ENCODE peak calls at places on chromosomes 12 and 14, in five cellular contexts. One of them, this sample, is unnamed. For H3K4me1, the result is how much of the 10 kb centered on the place peaks cover.

GRCh38 chr14:55109846-55110245 is 19.2 kb upstream of the LGALS3 start:
- DNase-seq in HCT116: no peak
- DNase-seq in endothelial cell of umbilical vein: no peak
- DNase-seq in A549: no peak
- DNase-seq in adrenal gland: no peak
- DNase-seq in this sample: no peak

GRCh38 chr12:80321653-80322052 is 122.4 kb upstream of the PTPRQ start:
- DNase-seq in endothelial cell of umbilical vein: no peak
- DNase-seq in HCT116: no peak
- DNase-seq in A549: peak
- DNase-seq in adrenal gland: no peak
- DNase-seq in this sample: no peak

GRCh38 chr12:120725659-120726509 is at the start of gene ACADS:
- DNase-seq in adrenal gland: peak
- DNase-seq in HCT116: peak
- DNase-seq in A549: peak
- DNase-seq in endothelial cell of umbilical vein: peak
- DNase-seq in this sample: peak

GRCh38 chr14:55441286-55441685 is 870 bp upstream of the TBPL2 start:
- DNase-seq in HCT116: no peak
- DNase-seq in endothelial cell of umbilical vein: no peak
- DNase-seq in A549: no peak
- DNase-seq in adrenal gland: no peak
- DNase-seq in this sample: no peak

GRCh38 chr12:46107591-46107990 is 117.2 kb upstream of the SCAF11 start:
- DNase-seq in HCT116: no peak
- DNase-seq in endothelial cell of umbilical vein: no peak
- DNase-seq in adrenal gland: no peak
- DNase-seq in A549: no peak
- DNase-seq in this sample: no peak

GRCh38 chr12:33752854-33753253 is 269.4 kb upstream of the ALG10 start:
- DNase-seq in adrenal gland: no peak
- DNase-seq in endothelial cell of umbilical vein: no peak
- DNase-seq in A549: no peak
- DNase-seq in HCT116: no peak
- DNase-seq in this sample: no peak

GRCh38 chr12:130119241-130119861 is 42.9 kb upstream of the FZD10 start:
- DNase-seq in endothelial cell of umbilical vein: no peak
- DNase-seq in A549: no peak
- DNase-seq in HCT116: no peak
- DNase-seq in adrenal gland: no peak
- DNase-seq in this sample: no peak

GRCh38 chr12:76006028-76006916 is 25.3 kb downstream of the PHLDA1 start:
- DNase-seq in A549: no peak
- DNase-seq in endothelial cell of umbilical vein: no peak
- DNase-seq in HCT116: no peak
- DNase-seq in adrenal gland: no peak
- DNase-seq in this sample: no peak

GRCh38 chr12:51323317-51323960 is 535 bp downstream of the BIN2 start:
- DNase-seq in adrenal gland: no peak
- DNase-seq in endothelial cell of umbilical vein: no peak
- DNase-seq in HCT116: no peak
- DNase-seq in A549: no peak
- DNase-seq in this sample: peak

GRCh38 chr12:2319747-2320146 is 267.0 kb downstream of the CACNA1C start:
- DNase-seq in endothelial cell of umbilical vein: no peak
- DNase-seq in HCT116: no peak
- DNase-seq in adrenal gland: no peak
- DNase-seq in A549: no peak
- DNase-seq in this sample: no peak

GRCh38 chr14:51328942-51329350 is 88.9 kb downstream of the TMX1 start:
- DNase-seq in HCT116: no peak
- DNase-seq in adrenal gland: peak
- DNase-seq in endothelial cell of umbilical vein: no peak
- DNase-seq in A549: no peak
- DNase-seq in this sample: no peak

GRCh38 chr14:96584199-96584906 is 82.2 kb downstream of the PAPOLA start:
- DNase-seq in adrenal gland: peak
- DNase-seq in endothelial cell of umbilical vein: peak
- DNase-seq in HCT116: peak
- DNase-seq in A549: peak
- DNase-seq in this sample: peak

GRCh38 chr12:57940052-57940914 is 1.1 kb upstream of the ATP23 start:
- DNase-seq in endothelial cell of umbilical vein: no peak
- DNase-seq in HCT116: no peak
- DNase-seq in A549: no peak
- DNase-seq in adrenal gland: no peak
- DNase-seq in this sample: no peak

GRCh38 chr12:53198470-53199110 is 8.5 kb downstream of the ITGB7 start:
- DNase-seq in A549: no peak
- DNase-seq in endothelial cell of umbilical vein: no peak
- DNase-seq in HCT116: no peak
- DNase-seq in adrenal gland: no peak
- DNase-seq in this sample: no peak

GRCh38 chr12:19848426-19848825 is 409.1 kb downstream of the AEBP2 start:
- DNase-seq in adrenal gland: no peak
- DNase-seq in A549: no peak
- DNase-seq in endothelial cell of umbilical vein: no peak
- DNase-seq in HCT116: no peak
- DNase-seq in this sample: no peak

GRCh38 chr12:128111951-128112350 is 155.0 kb upstream of the TMEM132C start:
- DNase-seq in A549: no peak
- DNase-seq in adrenal gland: no peak
- DNase-seq in HCT116: no peak
- DNase-seq in endothelial cell of umbilical vein: no peak
- DNase-seq in this sample: no peak

GRCh38 chr14:52663850-52664249 is 31.5 kb downstream of the ERO1A start:
- DNase-seq in adrenal gland: no peak
- DNase-seq in A549: no peak
- DNase-seq in HCT116: no peak
- DNase-seq in endothelial cell of umbilical vein: no peak
- DNase-seq in this sample: no peak

GRCh38 chr14:37167151-37168047 is 5.0 kb downstream of the SLC25A21 start:
- DNase-seq in HCT116: no peak
- DNase-seq in adrenal gland: no peak
- DNase-seq in A549: no peak
- DNase-seq in endothelial cell of umbilical vein: no peak
- DNase-seq in this sample: no peak

GRCh38 chr14:88168498-88169165 is 154.4 kb downstream of the KCNK10 start:
- DNase-seq in A549: peak
- DNase-seq in endothelial cell of umbilical vein: peak
- DNase-seq in HCT116: no peak
- DNase-seq in adrenal gland: peak
- DNase-seq in this sample: peak

GRCh38 chr12:13661005-13661887 is 320.2 kb downstream of the GRIN2B start:
- DNase-seq in A549: peak
- DNase-seq in adrenal gland: peak
- DNase-seq in endothelial cell of umbilical vein: peak
- DNase-seq in HCT116: peak
- DNase-seq in this sample: peak

GRCh38 chr12:81598205-81598604 is 160.9 kb downstream of the PPFIA2 start:
- DNase-seq in adrenal gland: no peak
- DNase-seq in endothelial cell of umbilical vein: no peak
- DNase-seq in HCT116: no peak
- DNase-seq in A549: no peak
- DNase-seq in this sample: no peak

GRCh38 chr14:33457021-33457420 is 493.9 kb downstream of the EGLN3 start:
- DNase-seq in HCT116: no peak
- DNase-seq in endothelial cell of umbilical vein: no peak
- DNase-seq in adrenal gland: no peak
- DNase-seq in A549: no peak
- DNase-seq in this sample: no peak

GRCh38 chr12:4579305-4580097 is 17.5 kb downstream of the DYRK4 start:
- DNase-seq in HCT116: no peak
- DNase-seq in adrenal gland: peak
- DNase-seq in endothelial cell of umbilical vein: peak
- DNase-seq in A549: peak
- DNase-seq in this sample: peak

GRCh38 chr12:96878704-96879103 is 28.4 kb upstream of the NEDD1 start:
- DNase-seq in adrenal gland: no peak
- DNase-seq in HCT116: no peak
- DNase-seq in endothelial cell of umbilical vein: no peak
- DNase-seq in A549: no peak
- DNase-seq in this sample: no peak

GRCh38 chr14:38184132-38184531 is 23.6 kb upstream of the SSTR1 start:
- DNase-seq in endothelial cell of umbilical vein: no peak
- DNase-seq in A549: no peak
- DNase-seq in HCT116: no peak
- DNase-seq in adrenal gland: no peak
- DNase-seq in this sample: no peak

GRCh38 chr14:64417042-64417770 is 29.1 kb downstream of the MTHFD1 start:
- DNase-seq in A549: no peak
- DNase-seq in HCT116: no peak
- DNase-seq in endothelial cell of umbilical vein: no peak
- DNase-seq in adrenal gland: peak
- DNase-seq in this sample: no peak

GRCh38 chr14:100857923-100858837 is 32.3 kb downstream of the MEG3 start:
- DNase-seq in endothelial cell of umbilical vein: no peak
- DNase-seq in adrenal gland: no peak
- DNase-seq in A549: no peak
- DNase-seq in HCT116: no peak
- DNase-seq in this sample: no peak

GRCh38 chr14:54554401-54554800 is 12.5 kb upstream of the SAMD4A start:
- DNase-seq in endothelial cell of umbilical vein: no peak
- DNase-seq in A549: no peak
- DNase-seq in HCT116: no peak
- DNase-seq in adrenal gland: no peak
- DNase-seq in this sample: no peak

GRCh38 chr12:6965026-6965661 is 5.3 kb downstream of the PHB2 start:
- DNase-seq in endothelial cell of umbilical vein: peak
- DNase-seq in A549: peak
- DNase-seq in HCT116: peak
- DNase-seq in adrenal gland: peak
- DNase-seq in this sample: peak

GRCh38 chr14:49512147-49512551 is 74.0 kb downstream of the RPS29 start:
- DNase-seq in adrenal gland: no peak
- DNase-seq in HCT116: peak
- DNase-seq in endothelial cell of umbilical vein: peak
- DNase-seq in A549: peak
- DNase-seq in this sample: no peak

GRCh38 chr14:77862154-77862783 is 62.4 kb downstream of the ADCK1 start:
- DNase-seq in A549: peak
- DNase-seq in HCT116: peak
- DNase-seq in adrenal gland: peak
- DNase-seq in endothelial cell of umbilical vein: peak
- DNase-seq in this sample: peak

GRCh38 chr14:104227806-104228205 is 89.4 kb downstream of the KIF26A start:
- DNase-seq in A549: no peak
- DNase-seq in endothelial cell of umbilical vein: no peak
- DNase-seq in HCT116: no peak
- DNase-seq in adrenal gland: no peak
- DNase-seq in this sample: no peak

GRCh38 chr14:45766247-45766646 is 513.2 kb upstream of the MIS18BP1 start:
- DNase-seq in HCT116: no peak
- DNase-seq in A549: no peak
- DNase-seq in endothelial cell of umbilical vein: no peak
- DNase-seq in adrenal gland: no peak
- DNase-seq in this sample: no peak

GRCh38 chr12:2403221-2403976 is 350.6 kb downstream of the CACNA1C start:
- DNase-seq in A549: no peak
- DNase-seq in adrenal gland: no peak
- DNase-seq in endothelial cell of umbilical vein: no peak
- DNase-seq in HCT116: no peak
- DNase-seq in this sample: no peak

GRCh38 chr12:66169221-66170170 is at the start of gene TMBIM4:
- DNase-seq in A549: peak
- DNase-seq in adrenal gland: peak
- DNase-seq in endothelial cell of umbilical vein: peak
- DNase-seq in HCT116: peak
- DNase-seq in this sample: peak
- TF ChIP-seq POLR2A in A549: peak
- TF ChIP-seq POLR2A in adrenal gland: peak
- TF ChIP-seq POLR2A in endothelial cell of umbilical vein: no peak
- TF ChIP-seq POLR2A in HCT116: peak
- TF ChIP-seq POLR2A in this sample: peak

GRCh38 chr12:47816646-47817271 is 2.9 kb downstream of the HDAC7 start:
- DNase-seq in A549: no peak
- DNase-seq in adrenal gland: no peak
- DNase-seq in HCT116: no peak
- DNase-seq in endothelial cell of umbilical vein: peak
- DNase-seq in this sample: no peak
- H3K4me1 ChIP-seq in A549: half or more
- H3K4me1 ChIP-seq in adrenal gland: half or more
- H3K4me1 ChIP-seq in HCT116: half or more
- H3K4me1 ChIP-seq in endothelial cell of umbilical vein: half or more
- H3K4me1 ChIP-seq in this sample: half or more

DNA sequence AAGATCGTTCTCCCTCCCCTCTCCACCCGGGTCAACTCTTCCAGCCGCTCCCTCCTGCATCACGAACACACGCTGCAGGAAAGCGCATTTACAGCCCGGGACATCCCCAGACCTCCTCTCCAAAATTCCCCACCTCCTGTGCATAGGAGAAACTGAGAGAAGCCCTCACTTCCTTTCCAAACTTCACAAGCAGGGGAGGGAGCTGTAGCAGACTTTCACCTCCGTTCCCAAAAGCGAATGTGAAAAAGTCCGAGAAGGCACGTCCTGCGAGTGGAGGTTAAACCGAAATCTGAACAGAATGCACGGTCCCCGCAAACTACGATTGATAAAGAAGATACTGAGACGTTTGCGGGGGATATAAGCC is 467 bp downstream of the BCAT1 start:
- DNase-seq in adrenal gland: no peak
- DNase-seq in A549: peak
- DNase-seq in HCT116: no peak
- DNase-seq in endothelial cell of umbilical vein: no peak
- DNase-seq in this sample: no peak
- TF ChIP-seq POLR2A in adrenal gland: no peak
- TF ChIP-seq POLR2A in A549: no peak
- TF ChIP-seq POLR2A in HCT116: no peak
- TF ChIP-seq POLR2A in endothelial cell of umbilical vein: no peak
- TF ChIP-seq POLR2A in this sample: no peak

GRCh38 chr12:116164263-116164817 is 113.2 kb downstream of the MED13L start:
- DNase-seq in A549: no peak
- DNase-seq in endothelial cell of umbilical vein: peak
- DNase-seq in HCT116: no peak
- DNase-seq in adrenal gland: no peak
- DNase-seq in this sample: no peak
- H3K4me1 ChIP-seq in A549: half or more
- H3K4me1 ChIP-seq in endothelial cell of umbilical vein: under half
- H3K4me1 ChIP-seq in HCT116: half or more
- H3K4me1 ChIP-seq in adrenal gland: under half
- H3K4me1 ChIP-seq in this sample: half or more

This sample was measured in transverse colon.